ENCODE peak calls at places on chromosomes 16 and 17, in four cellular contexts. F is heart left ventricle; M is AG20443; Y is stimulated activated CD8-positive, alpha-beta memory T cell treated with anti-CD3 and anti-CD28 coated beads, Interleukin-15, amount 100 ng/mL, for 1 hour. O is an unnamed sample.

GRCh38 chr17:57338257-57338919 is 82.1 kb downstream of the MSI2 start:
- DNase-seq in F (no peak), M (no peak), Y (no peak), O (no peak)

GRCh38 chr16:4301968-4302367 is 13.9 kb upstream of the GLIS2 start:
- DNase-seq in F (no peak), M (no peak), Y (no peak), O (no peak)

GRCh38 chr16:54197758-54198157 is 88.8 kb downstream of the IRX3 start:
- DNase-seq in F (no peak), M (no peak), Y (no peak), O (no peak)

GRCh38 chr16:1537138-1537577 is 3.7 kb downstream of the TMEM204 start:
- DNase-seq in F (peak; percentile 63), M (no peak), Y (no peak), O (no peak)

GRCh38 chr16:4803479-4804243 is 1.2 kb upstream of the ROGDI start:
- DNase-seq in F (no peak), M (no peak), Y (no peak), O (no peak)

GRCh38 chr16:84712801-84713775 is 13.3 kb downstream of the USP10 start:
- DNase-seq in F (no peak), M (no peak), Y (no peak), O (no peak)

GRCh38 chr17:81252336-81253329 is 13.5 kb downstream of the NDUFAF8 start:
- DNase-seq in F (no peak), M (no peak), Y (no peak), O (no peak)

GRCh38 chr17:13601317-13601775 is 383 bp downstream of the HS3ST3A1 start:
- DNase-seq in F (peak; percentile 59), M (peak; percentile 52), Y (no peak), O (no peak)

GRCh38 chr17:78665952-78666920 is 89.0 kb upstream of the DNAH17 start:
- DNase-seq in F (no peak), M (peak; percentile 56), Y (peak; percentile 9), O (peak; percentile 24)

O was measured in T-helper 2 cell.